ENCODE peak calls at places on chromosomes 11 and 22, in eight cellular contexts. K is choroid plexus epithelial cell, I is right atrium auricular region, M is cardiac fibroblast, S is A549, T is fibroblast of lung, B is neural crest cell, W is A673. D is an unnamed sample.

GRCh38 chr11:74446445-74446844 is 20.9 kb downstream of the KCNE3 start:
- DNase-seq in I (no peak), T (no peak), S (no peak), B (no peak), M (no peak), K (no peak), W (no peak), D (no peak)

GRCh38 chr22:33476206-33476605 is 418.0 kb upstream of the SYN3 start:
- DNase-seq in M (no peak), I (no peak), B (no peak), S (no peak), T (no peak), W (no peak), K (no peak), D (no peak)

GRCh38 chr11:134468796-134469195 is 56.8 kb upstream of the B3GAT1 start:
- DNase-seq in B (no peak), I (no peak), T (no peak), S (no peak), W (no peak), K (no peak), M (no peak), D (no peak)

GRCh38 chr22:25208743-25209505 is 9.3 kb downstream of the CRYBB3 start:
- DNase-seq in I (no peak), T (no peak), W (no peak), S (no peak), B (no peak), M (no peak), K (no peak), D (no peak)

GRCh38 chr11:20310137-20310536 is 53.4 kb upstream of the HTATIP2 start:
- DNase-seq in B (no peak), M (no peak), K (peak; percentile 10), I (no peak), W (no peak), S (no peak), T (no peak), D (no peak)

GRCh38 chr22:27213291-27213690 is 555.9 kb downstream of the MIAT start:
- DNase-seq in T (peak; percentile 70), B (no peak), W (no peak), M (no peak), S (no peak), K (peak; percentile 35), I (no peak), D (no peak)

GRCh38 chr11:6737872-6738466 is 33.8 kb downstream of the OR2AG2 start:
- DNase-seq in M (peak; percentile 54), B (peak; percentile 12), K (peak; percentile 68), S (peak; percentile 36), I (no peak), T (peak; percentile 14), W (peak; percentile 67), D (peak; percentile 86)

GRCh38 chr22:38213319-38214247 is 11.8 kb downstream of the MAFF start:
- DNase-seq in S (no peak), M (no peak), T (no peak), K (no peak), I (no peak), W (no peak), B (no peak), D (no peak)

GRCh38 chr11:2945757-2946287 is 16.6 kb upstream of the PHLDA2 start:
- DNase-seq in S (no peak), M (no peak), I (no peak), K (no peak), T (no peak), B (no peak), W (no peak), D (no peak)

GRCh38 chr22:47355776-47356432 is 593.5 kb downstream of the TBC1D22A start:
- DNase-seq in S (no peak), K (no peak), B (no peak), W (no peak), I (peak; percentile 34), T (no peak), M (no peak), D (no peak)

GRCh38 chr22:49576241-49577141 is 251.2 kb downstream of the BRD1 start:
- DNase-seq in B (no peak), I (no peak), W (no peak), M (no peak), S (no peak), K (no peak), T (no peak), D (no peak)

GRCh38 chr11:78615724-78616123 is 41.1 kb upstream of the NARS2 start:
- DNase-seq in I (no peak), K (peak; percentile 13), T (no peak), W (no peak), B (no peak), S (no peak), M (no peak), D (no peak)

GRCh38 chr11:94897330-94897768 is 76.0 kb downstream of the CWC15 start:
- DNase-seq in K (peak; percentile 79), I (peak; percentile 61), B (peak; percentile 39), M (peak; percentile 72), S (peak; percentile 10), T (peak; percentile 38), W (peak; percentile 65), D (peak; percentile 69)

GRCh38 chr11:69915501-69916250 is 96.5 kb upstream of the FGF3 start:
- DNase-seq in S (peak; percentile 59), W (peak; percentile 90), B (peak; percentile 95), I (peak; percentile 88), M (peak; percentile 75), T (peak; percentile 55), K (peak; percentile 70), D (peak; percentile 72)
- TF ChIP-seq CTCF in S (peak; percentile 88), W (peak; percentile 96), B (peak; percentile 84), I (peak; percentile 77), M (peak; percentile 76), T (peak; percentile 76), K (peak; percentile 88), D (peak; percentile 71)

GRCh38 chr11:108032800-108033199 is 24.1 kb downstream of the CUL5 start:
- DNase-seq in T (no peak), B (no peak), W (no peak), S (no peak), K (no peak), I (no peak), M (no peak), D (no peak)

GRCh38 chr11:108025387-108026080 is 16.8 kb downstream of the CUL5 start:
- DNase-seq in I (no peak), S (no peak), M (no peak), K (peak; percentile 35), T (no peak), B (no peak), W (no peak), D (peak; percentile 41)

GRCh38 chr11:108027057-108027456 is 18.4 kb downstream of the CUL5 start:
- DNase-seq in S (no peak), M (no peak), W (peak; percentile 21), K (no peak), B (no peak), I (no peak), T (no peak), D (no peak)
- TF ChIP-seq CTCF in S (peak; percentile 12), M (peak; percentile 5), W (peak; percentile 39), K (peak; percentile 26), B (peak; percentile 27), I (no peak), T (no peak), D (peak; percentile 27)

DNA sequence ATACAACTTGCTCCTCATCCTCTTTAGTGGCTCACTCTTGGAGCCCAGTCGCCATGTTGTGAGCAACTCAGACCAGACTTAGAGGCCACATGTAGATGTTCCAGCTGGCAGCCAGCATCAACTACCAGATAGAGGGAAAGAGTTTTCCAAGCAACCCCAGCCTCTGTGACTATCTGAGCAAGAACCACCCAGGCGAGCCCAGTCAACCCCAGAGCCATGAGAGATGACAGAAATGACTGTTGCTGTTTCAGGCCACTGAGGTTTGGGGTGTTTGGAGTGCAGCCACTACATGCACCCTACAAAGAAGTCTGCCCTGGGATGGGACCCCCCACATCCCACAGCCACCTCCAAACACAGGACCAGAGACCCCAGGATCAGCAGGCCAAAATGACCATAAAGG is 24.8 kb upstream of the CLDN5 start:
- DNase-seq in T (no peak), W (no peak), S (no peak), M (no peak), K (no peak), B (no peak), I (no peak), D (no peak)
- TF ChIP-seq CTCF in T (no peak), W (no peak), S (no peak), M (no peak), K (no peak), B (no peak), I (no peak), D (no peak)

DNA sequence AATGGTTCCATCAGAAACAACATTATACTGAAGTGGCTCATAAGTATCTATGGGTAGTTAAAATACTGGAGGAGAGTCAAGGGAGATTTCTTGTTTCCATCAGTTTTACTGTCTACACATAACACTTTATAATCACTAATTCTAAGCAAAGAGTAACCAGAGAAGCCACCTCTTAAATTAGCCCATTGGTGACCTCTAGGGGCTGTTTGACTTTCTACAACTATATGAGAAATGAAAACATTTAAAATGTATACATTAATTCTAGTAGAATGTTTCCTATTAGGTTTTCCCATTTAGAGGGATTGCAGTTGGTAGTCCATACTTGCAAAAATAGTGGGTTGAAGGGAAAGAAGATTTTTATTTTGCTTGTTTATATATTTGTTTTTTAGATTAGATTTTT is 504.3 kb downstream of the FAM181B start:
- DNase-seq in S (no peak), M (peak; percentile 10), B (no peak), K (peak; percentile 65), T (no peak), W (peak; percentile 58), I (no peak), D (no peak)
- TF ChIP-seq CTCF in S (peak; percentile 28), M (no peak), B (peak; percentile 78), K (peak; percentile 47), T (peak; percentile 49), W (peak; percentile 71), I (no peak), D (peak; percentile 63)